ENCODE peak calls at places on chromosomes 5 and 9, in ten cellular contexts. S is cardiac muscle cell; L is AG10803; B is A673; J is AML-193; E is pancreas; Z is Calu3; U is activated CD4-positive, alpha-beta T cell treated with anti-CD3 and anti-CD28 coated beads for 48 hours; W is anterior cingulate cortex; Q is HT1080. T is an unnamed sample.

GRCh38 chr5:30040483-30041116 is 1152.9 kb upstream of the CDH6 start:
- DNase-seq in S (peak; percentile 76), L (peak; percentile 22), B (peak; percentile 90), J (peak; percentile 52), E (no peak), Z (peak; percentile 37), U (peak; percentile 17), W (no peak), Q (peak; percentile 42), T (peak; percentile 1)

GRCh38 chr9:116380496-116380995 is 227.0 kb downstream of the PAPPA start:
- DNase-seq in S (peak; percentile 23), L (no peak), B (no peak), J (no peak), E (no peak), Z (no peak), U (no peak), W (no peak), Q (no peak), T (no peak)

GRCh38 chr9:33719581-33720374 is 75.6 kb upstream of the PRSS3 start:
- DNase-seq in S (peak; percentile 19), L (no peak), B (peak; percentile 42), J (peak; percentile 5), E (no peak), Z (peak; percentile 63), U (peak; percentile 61), W (no peak), Q (no peak), T (peak; percentile 31)

GRCh38 chr9:16710888-16711287 is 159.6 kb downstream of the BNC2 start:
- DNase-seq in S (no peak), L (no peak), B (no peak), J (no peak), E (no peak), Z (no peak), U (no peak), W (no peak), Q (no peak), T (no peak)

GRCh38 chr9:90854637-90855036 is 53.0 kb downstream of the SYK start:
- DNase-seq in S (no peak), L (no peak), B (no peak), J (no peak), E (no peak), Z (no peak), U (no peak), W (no peak), Q (no peak), T (no peak)

GRCh38 chr9:90813523-90813922 is 11.9 kb downstream of the SYK start:
- DNase-seq in S (no peak), L (no peak), B (no peak), J (no peak), E (no peak), Z (no peak), U (no peak), W (no peak), Q (no peak), T (no peak)

GRCh38 chr5:59390074-59390659 is 503.4 kb downstream of the PDE4D start:
- DNase-seq in S (peak; percentile 59), L (peak; percentile 21), B (peak; percentile 35), J (no peak), E (no peak), Z (peak; percentile 20), U (no peak), W (no peak), Q (no peak), T (peak; percentile 22)

GRCh38 chr5:107805819-107806218 is 135.1 kb upstream of the EFNA5 start:
- DNase-seq in S (no peak), L (no peak), B (no peak), J (no peak), E (no peak), Z (no peak), U (no peak), W (no peak), Q (no peak), T (no peak)

GRCh38 chr9:123778232-123778902 is 151.6 kb downstream of the DENND1A start:
- DNase-seq in S (no peak), L (no peak), B (no peak), J (no peak), E (no peak), Z (no peak), U (no peak), W (no peak), Q (no peak), T (no peak)

GRCh38 chr5:171310816-171311697 is 2.0 kb downstream of the TLX3 start:
- DNase-seq in S (peak; percentile 40), L (peak; percentile 26), B (peak; percentile 29), J (no peak), E (no peak), Z (no peak), U (peak; percentile 41), W (no peak), Q (no peak), T (no peak)

GRCh38 chr9:94922691-94923107 is 196.2 kb downstream of the AOPEP start:
- DNase-seq in S (peak; percentile 69), L (peak; percentile 91), B (no peak), J (no peak), E (no peak), Z (no peak), U (no peak), W (no peak), Q (no peak), T (no peak)

GRCh38 chr9:136020206-136020605 is 59.0 kb upstream of the UBAC1 start:
- DNase-seq in S (no peak), L (no peak), B (no peak), J (no peak), E (no peak), Z (no peak), U (no peak), W (no peak), Q (no peak), T (no peak)

GRCh38 chr5:134738963-134739661 is 764 bp downstream of the CAMLG start:
- DNase-seq in S (peak; percentile 47), L (peak; percentile 33), B (peak; percentile 56), J (peak; percentile 62), E (peak; percentile 38), Z (peak; percentile 53), U (peak; percentile 52), W (no peak), Q (peak; percentile 56), T (peak; percentile 52)

GRCh38 chr9:10855847-10856246 is 243.0 kb upstream of the PTPRD start:
- DNase-seq in S (peak; percentile 27), L (no peak), B (peak; percentile 37), J (peak; percentile 6), E (no peak), Z (no peak), U (no peak), W (no peak), Q (peak; percentile 31), T (no peak)

GRCh38 chr9:37353791-37354190 is 68.7 kb upstream of the GRHPR start:
- DNase-seq in S (peak; percentile 36), L (no peak), B (no peak), J (no peak), E (no peak), Z (no peak), U (no peak), W (no peak), Q (no peak), T (no peak)

GRCh38 chr5:102681403-102681983 is 73.6 kb upstream of the PAM start:
- DNase-seq in S (peak; percentile 76), L (peak; percentile 72), B (peak; percentile 90), J (peak; percentile 64), E (peak; percentile 74), Z (peak; percentile 87), U (peak; percentile 77), W (no peak), Q (peak; percentile 64), T (peak; percentile 79)

GRCh38 chr9:3181049-3181953 is 337.4 kb upstream of the PUM3 start:
- DNase-seq in S (peak; percentile 13), L (no peak), B (peak; percentile 37), J (no peak), E (peak; percentile 62), Z (peak; percentile 24), U (peak; percentile 74), W (no peak), Q (peak; percentile 7), T (peak; percentile 45)

GRCh38 chr5:127031147-127031862 is 947 bp upstream of the MARCHF3 start:
- DNase-seq in S (no peak), L (no peak), B (no peak), J (no peak), E (no peak), Z (no peak), U (peak; percentile 33), W (no peak), Q (no peak), T (no peak)

GRCh38 chr9:94553029-94553938 is 1.6 kb upstream of the PCAT7 start:
- DNase-seq in S (no peak), L (no peak), B (no peak), J (no peak), E (no peak), Z (peak; percentile 56), U (no peak), W (no peak), Q (peak; percentile 6), T (no peak)

GRCh38 chr9:100324594-100325200 is 28.0 kb downstream of the TEX10 start:
- DNase-seq in S (peak; percentile 76), L (peak; percentile 75), B (peak; percentile 61), J (peak; percentile 69), E (no peak), Z (no peak), U (no peak), W (no peak), Q (no peak), T (peak; percentile 28)

GRCh38 chr5:178467261-178468195 is 122.7 kb downstream of the COL23A1 start:
- DNase-seq in S (peak; percentile 21), L (peak; percentile 60), B (no peak), J (peak; percentile 40), E (no peak), Z (no peak), U (no peak), W (no peak), Q (no peak), T (peak; percentile 27)

GRCh38 chr5:82225525-82226172 is 52.5 kb downstream of the RPS23 start:
- DNase-seq in S (peak; percentile 72), L (peak; percentile 46), B (peak; percentile 81), J (peak; percentile 49), E (peak; percentile 62), Z (peak; percentile 81), U (peak; percentile 73), W (peak; percentile 5), Q (peak; percentile 55), T (peak; percentile 72)